ENCODE peak calls at places on chromosomes 13 and 19, in four cellular contexts. C, I, V and F are unnamed samples.

GRCh38 chr19:17021793-17022590 is 4.6 kb downstream of the CPAMD8 start:
- DNase-seq in I (no peak), C (no peak), V (no peak), F (peak; percentile 80)

GRCh38 chr13:22944378-22944777 is 236.4 kb upstream of the SGCG start:
- DNase-seq in I (no peak), C (no peak), V (no peak), F (no peak)

GRCh38 chr13:43934273-43934672 is 54.6 kb downstream of the LACC1 start:
- DNase-seq in C (no peak), I (no peak), V (no peak), F (no peak)

GRCh38 chr13:99373436-99373835 is 66.2 kb upstream of the GPR183 start:
- DNase-seq in V (no peak), C (no peak), I (peak; percentile 45), F (no peak)

GRCh38 chr13:110275931-110276552 is 30.9 kb downstream of the COL4A1 start:
- DNase-seq in C (no peak), I (no peak), V (no peak), F (no peak)

GRCh38 chr13:25771208-25771607 is 280.6 kb downstream of the SHISA2 start:
- DNase-seq in C (no peak), I (no peak), V (no peak), F (no peak)

GRCh38 chr19:35712910-35713845 is 4.6 kb upstream of the KMT2B start:
- DNase-seq in V (no peak), C (peak; percentile 2), I (peak; percentile 62), F (no peak)

GRCh38 chr13:100517135-100517534 is 71.5 kb downstream of the GGACT start:
- DNase-seq in C (peak; percentile 66), V (peak; percentile 18), I (peak; percentile 19), F (no peak)

GRCh38 chr19:40255619-40256166 is 29.2 kb upstream of the CCNP start:
- DNase-seq in C (no peak), V (no peak), I (no peak), F (no peak)

GRCh38 chr19:35205733-35206323 is 22.7 kb downstream of the FAM187B start:
- DNase-seq in I (peak; percentile 48), V (no peak), C (no peak), F (no peak)

GRCh38 chr13:76887070-76887563 is 912 bp upstream of the KCTD12 start:
- DNase-seq in I (no peak), V (no peak), C (peak; percentile 23), F (peak; percentile 17)

GRCh38 chr13:95120650-95121049 is 180.6 kb downstream of the ABCC4 start:
- DNase-seq in C (no peak), V (no peak), I (no peak), F (no peak)

GRCh38 chr19:48755787-48756674 is 707 bp downstream of the FGF21 start:
- DNase-seq in V (no peak), I (no peak), C (no peak), F (no peak)

GRCh38 chr13:101978546-101979315 is 423.1 kb downstream of the FGF14 start:
- DNase-seq in I (no peak), C (no peak), V (no peak), F (no peak)

GRCh38 chr13:110486061-110486780 is 75.3 kb downstream of the RAB20 start:
- DNase-seq in C (no peak), V (no peak), I (no peak), F (no peak)

GRCh38 chr13:40026174-40026585 is 370.7 kb downstream of the COG6 start:
- DNase-seq in C (no peak), I (no peak), V (no peak), F (peak; percentile 16)

GRCh38 chr13:40060318-40061007 is 405.0 kb downstream of the COG6 start:
- DNase-seq in I (no peak), C (no peak), V (no peak), F (peak; percentile 89)

GRCh38 chr19:51417107-51417806 is at the start of gene SIGLEC10:
- DNase-seq in C (no peak), V (no peak), I (no peak), F (peak; percentile 23)

GRCh38 chr19:33453207-33453736 is 68.3 kb downstream of the PEPD start:
- DNase-seq in C (no peak), I (no peak), V (no peak), F (no peak)

GRCh38 chr13:108188260-108188659 is 27.1 kb downstream of the LIG4 start:
- DNase-seq in V (no peak), C (no peak), I (no peak), F (no peak)
- H3K27ac ChIP-seq in V (no peak overlapping the region), C (no peak overlapping the region), I (no peak overlapping the region), F (no peak overlapping the region)

GRCh38 chr13:109255457-109255856 is 530.9 kb downstream of the IRS2 start:
- DNase-seq in C (no peak), V (no peak), I (no peak), F (no peak)
- H3K27ac ChIP-seq in C (no peak overlapping the region), V (peak overlapping the region; percentile 85), I (no peak overlapping the region), F (no peak overlapping the region)

GRCh38 chr19:19626516-19627441 is 1.2 kb downstream of the LPAR2 start:
- DNase-seq in V (no peak), I (no peak), C (no peak), F (no peak)

GRCh38 chr19:19630062-19630414 is 2.0 kb upstream of the LPAR2 start:
- DNase-seq in C (no peak), V (no peak), I (no peak), F (no peak)

GRCh38 chr19:19628499-19629134 is 597 bp upstream of the LPAR2 start:
- DNase-seq in I (peak; percentile 71), V (no peak), C (peak; percentile 84), F (peak; percentile 87)

GRCh38 chr19:19627716-19628498 is at the start of gene LPAR2:
- DNase-seq in I (peak; percentile 91), V (peak; percentile 35), C (peak; percentile 87), F (peak; percentile 69)

DNA sequence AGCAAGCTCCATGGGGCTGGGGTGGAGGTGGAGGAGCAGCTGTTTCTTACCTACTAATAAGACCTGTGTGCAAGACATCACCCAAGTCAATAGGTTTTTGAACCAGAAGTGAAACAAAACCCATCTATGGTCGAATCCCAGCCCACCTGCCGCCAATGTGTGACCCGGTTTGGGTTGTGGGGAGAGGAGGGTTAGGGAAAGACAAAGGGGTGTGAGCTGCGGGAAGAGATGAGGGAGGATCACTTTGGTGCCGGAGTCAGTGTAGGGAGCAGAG is 641 bp downstream of the LPAR2 start:
- DNase-seq in C (no peak), V (no peak), I (no peak), F (no peak)
- H3K27ac ChIP-seq in C (peak overlapping the region; percentile 94), V (no peak overlapping the region), I (peak overlapping the region; percentile 71), F (no peak overlapping the region)

GRCh38 chr13:42658019-42658418 is 84.1 kb downstream of the TNFSF11 start:
- DNase-seq in I (no peak), V (no peak), C (no peak), F (no peak)
- H3K27ac ChIP-seq in I (no peak overlapping the region), V (no peak overlapping the region), C (no peak overlapping the region), F (no peak overlapping the region)

GRCh38 chr13:75446874-75447273 is 35.1 kb downstream of the TBC1D4 start:
- DNase-seq in V (no peak), I (no peak), C (no peak), F (no peak)
- H3K27ac ChIP-seq in V (no peak overlapping the region), I (no peak overlapping the region), C (no peak overlapping the region), F (no peak overlapping the region)

GRCh38 chr13:113366031-113366588 is 2.2 kb upstream of the GRTP1 start:
- DNase-seq in C (no peak), V (no peak), I (no peak), F (no peak)
- H3K27ac ChIP-seq in C (no peak overlapping the region), V (no peak overlapping the region), I (no peak overlapping the region), F (no peak overlapping the region)